ENCODE peak calls at places on chromosomes 5 and 9, in ten cellular contexts. M is dorsolateral prefrontal cortex, F is heart right ventricle, P is AG04450, V is astrocyte of the cerebellum, S is adrenal gland, H is endothelial cell of umbilical vein, O is DND-41, R is endothelial cell, A is BJ. T is an unnamed sample.

GRCh38 chr5:54243483-54244080 is 66.8 kb downstream of the ARL15 start:
- DNase-seq in M (no peak), F (no peak), P (peak; percentile 10), V (peak; percentile 28), S (peak; percentile 35), H (peak; percentile 47), O (peak; percentile 13), R (peak; percentile 47), A (no peak), T (peak; percentile 38)

GRCh38 chr9:123524866-123525265 is 168.9 kb downstream of the CRB2 start:
- DNase-seq in M (no peak), F (no peak), P (no peak), V (no peak), S (no peak), H (no peak), O (no peak), R (no peak), A (no peak), T (no peak)

GRCh38 chr5:133399247-133399891 is 213.0 kb downstream of the FSTL4 start:
- DNase-seq in M (no peak), F (no peak), P (no peak), V (no peak), S (no peak), H (no peak), O (no peak), R (no peak), A (no peak), T (no peak)

GRCh38 chr9:121599186-121599871 is 52.1 kb upstream of the DAB2IP start:
- DNase-seq in M (peak; percentile 76), F (peak; percentile 82), P (no peak), V (no peak), S (peak; percentile 71), H (no peak), O (no peak), R (peak; percentile 60), A (no peak), T (peak; percentile 87)

GRCh38 chr9:96394832-96395496 is 11.5 kb upstream of the SLC35D2 start:
- DNase-seq in M (no peak), F (no peak), P (no peak), V (no peak), S (no peak), H (no peak), O (no peak), R (no peak), A (no peak), T (no peak)

GRCh38 chr5:154697335-154697734 is 57.8 kb upstream of the LARP1 start:
- DNase-seq in M (no peak), F (no peak), P (peak; percentile 10), V (no peak), S (no peak), H (no peak), O (no peak), R (no peak), A (no peak), T (no peak)

GRCh38 chr9:137253717-137254623 is 1.2 kb upstream of the NELFB start:
- DNase-seq in M (no peak), F (no peak), P (no peak), V (no peak), S (peak; percentile 62), H (no peak), O (no peak), R (no peak), A (no peak), T (no peak)

GRCh38 chr5:67066815-67067214 is 129.8 kb downstream of the CD180 start:
- DNase-seq in M (no peak), F (no peak), P (no peak), V (no peak), S (no peak), H (no peak), O (no peak), R (no peak), A (no peak), T (no peak)

GRCh38 chr5:60141119-60141518 is 247.6 kb upstream of the PDE4D start:
- DNase-seq in M (no peak), F (no peak), P (no peak), V (no peak), S (no peak), H (no peak), O (no peak), R (no peak), A (no peak), T (no peak)

GRCh38 chr9:35811364-35812024 is 568 bp downstream of the SPAG8 start:
- DNase-seq in M (peak; percentile 71), F (peak; percentile 39), P (no peak), V (no peak), S (peak; percentile 65), H (peak; percentile 44), O (no peak), R (no peak), A (no peak), T (no peak)

GRCh38 chr5:168356592-168356991 is 65.1 kb downstream of the WWC1 start:
- DNase-seq in M (no peak), F (no peak), P (no peak), V (no peak), S (no peak), H (no peak), O (no peak), R (no peak), A (no peak), T (no peak)

GRCh38 chr5:168356171-168356570 is 64.7 kb downstream of the WWC1 start:
- DNase-seq in M (no peak), F (no peak), P (no peak), V (no peak), S (no peak), H (no peak), O (no peak), R (no peak), A (no peak), T (no peak)

GRCh38 chr5:168359820-168360460 is 68.5 kb downstream of the WWC1 start:
- DNase-seq in M (no peak), F (no peak), P (no peak), V (no peak), S (no peak), H (no peak), O (no peak), R (no peak), A (no peak), T (no peak)

GRCh38 chr5:168360521-168361285 is 69.3 kb downstream of the WWC1 start:
- DNase-seq in M (no peak), F (no peak), P (no peak), V (no peak), S (no peak), H (no peak), O (no peak), R (no peak), A (no peak), T (no peak)

DNA sequence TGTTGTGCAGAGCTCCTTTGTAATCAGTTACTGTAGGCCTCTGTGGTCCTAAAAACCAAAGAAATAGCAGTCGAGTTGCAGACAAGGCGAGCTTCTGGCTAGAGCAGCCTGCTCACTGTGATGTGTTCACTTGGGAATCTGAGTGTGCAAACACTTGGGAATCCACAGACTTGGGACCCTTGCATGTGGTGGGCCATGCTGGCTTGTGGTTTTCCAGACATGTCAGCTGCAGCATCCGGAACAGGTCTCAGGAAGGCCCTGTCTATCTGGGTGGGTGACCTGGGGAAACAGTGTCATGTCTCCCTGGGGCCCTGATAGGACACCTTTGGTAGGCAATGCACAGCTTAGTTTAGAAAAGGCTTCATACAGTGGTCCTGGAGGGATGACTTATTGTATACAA is 66.4 kb downstream of the WWC1 start:
- DNase-seq in M (no peak), F (no peak), P (no peak), V (no peak), S (no peak), H (no peak), O (no peak), R (no peak), A (no peak), T (no peak)
- TF ChIP-seq CTCF in M (no peak), F (no peak), P (no peak), V (no peak), S (no peak), H (no peak), O (no peak), R (no peak), A (no peak), T (no peak)

DNA sequence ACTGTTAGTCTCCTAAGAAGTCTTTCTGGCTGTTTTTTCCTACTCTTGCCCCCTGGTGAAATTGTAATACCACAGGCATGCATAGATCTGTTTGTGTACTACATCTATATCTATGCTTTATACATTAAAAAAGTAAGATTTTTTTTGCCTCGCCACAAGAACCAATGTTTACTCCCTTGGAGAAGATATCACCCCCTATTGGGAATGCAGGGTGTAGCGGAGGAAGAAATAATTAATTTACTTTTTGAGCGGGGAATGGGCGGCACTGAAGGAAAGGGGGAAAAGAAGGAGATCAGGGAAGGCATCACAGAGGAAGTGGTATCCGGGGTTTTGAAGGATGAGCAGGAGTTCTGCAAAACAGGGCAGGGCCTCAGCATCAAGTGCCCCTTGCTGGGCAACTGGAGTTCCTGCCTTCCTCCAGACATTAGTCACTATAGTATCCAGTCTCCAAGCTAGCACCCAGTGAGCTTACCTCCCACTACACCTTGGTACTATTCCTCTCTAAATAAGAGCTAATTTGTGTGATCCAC is 134.9 kb downstream of the GABBR2 start:
- DNase-seq in M (no peak), F (no peak), P (no peak), V (no peak), S (no peak), H (no peak), O (no peak), R (no peak), A (no peak), T (no peak)
- TF ChIP-seq CTCF in M (no peak), F (no peak), P (peak; percentile 20), V (no peak), S (no peak), H (peak; percentile 4), O (peak; percentile 20), R (no peak), A (no peak), T (no peak)

DNA sequence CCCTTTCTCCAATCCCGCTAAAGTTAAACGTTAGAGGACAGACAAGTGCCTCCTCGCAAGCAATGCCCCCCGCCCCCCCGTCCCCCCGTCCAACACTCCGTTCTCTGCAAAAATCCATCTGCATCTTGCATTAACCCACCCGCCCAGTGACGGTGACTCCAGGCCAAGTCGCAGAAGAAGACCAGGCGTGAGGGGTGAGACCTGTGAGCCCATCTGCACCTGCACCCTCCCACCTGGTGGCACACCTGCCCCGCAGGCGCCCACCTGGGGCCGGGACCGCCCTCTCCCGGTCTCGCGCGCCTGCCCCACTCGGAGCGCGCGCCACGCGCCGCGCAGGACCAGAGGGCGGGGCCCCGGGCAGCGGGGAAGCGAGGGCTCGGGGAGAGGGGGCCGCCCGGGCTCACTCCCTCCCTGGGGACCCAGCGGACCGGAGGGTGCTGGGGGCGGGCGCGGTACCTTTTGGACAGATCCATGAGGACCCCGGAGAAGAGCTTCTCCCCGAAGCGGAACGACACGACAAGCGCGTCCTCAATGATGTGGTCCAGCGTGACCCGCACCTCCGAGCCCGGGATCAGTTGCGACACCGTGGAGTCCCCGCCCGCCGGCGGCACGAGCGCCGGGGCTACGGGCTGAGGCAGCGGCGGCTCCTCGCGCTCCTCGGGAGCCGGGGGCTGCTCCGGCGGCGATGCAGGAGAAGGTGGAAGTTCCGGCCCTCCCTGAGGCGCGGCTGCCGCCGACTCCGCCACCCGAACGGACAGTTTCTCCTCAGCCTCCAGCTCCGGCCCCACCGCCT is 705 bp downstream of the PWWP2A start:
- DNase-seq in M (peak; percentile 32), F (peak; percentile 59), P (no peak), V (no peak), S (peak; percentile 58), H (no peak), O (peak; percentile 54), R (no peak), A (no peak), T (no peak)
- TF ChIP-seq CTCF in M (no peak), F (no peak), P (no peak), V (no peak), S (no peak), H (no peak), O (no peak), R (no peak), A (peak; percentile 2), T (no peak)

GRCh38 chr5:80865547-80865946 is 94.6 kb upstream of the RASGRF2 start:
- DNase-seq in M (no peak), F (no peak), P (no peak), V (no peak), S (no peak), H (no peak), O (no peak), R (no peak), A (no peak), T (no peak)
- TF ChIP-seq CTCF in M (no peak), F (no peak), P (no peak), V (no peak), S (no peak), H (no peak), O (no peak), R (no peak), A (no peak), T (no peak)